ENCODE peak calls at places on chromosome 20, in six cellular contexts. One of them, this sample, is unnamed.

GRCh38 chr20:45918182-45918737 is 6.3 kb upstream of the PLTP start:
- DNase-seq in ascending aorta: no peak
- DNase-seq in HCT116: no peak
- DNase-seq in NCI-H1694: no peak
- DNase-seq in iris pigment epithelial cell: peak
- DNase-seq in bronchial epithelial cell: no peak
- DNase-seq in this sample: no peak

GRCh38 chr20:906703-907102 is 9.4 kb downstream of the ANGPT4 start:
- DNase-seq in ascending aorta: no peak
- DNase-seq in HCT116: no peak
- DNase-seq in NCI-H1694: no peak
- DNase-seq in iris pigment epithelial cell: no peak
- DNase-seq in bronchial epithelial cell: no peak
- DNase-seq in this sample: no peak

GRCh38 chr20:9300080-9300479 is 214.3 kb upstream of the LAMP5 start:
- DNase-seq in ascending aorta: no peak
- DNase-seq in HCT116: no peak
- DNase-seq in NCI-H1694: no peak
- DNase-seq in iris pigment epithelial cell: no peak
- DNase-seq in bronchial epithelial cell: no peak
- DNase-seq in this sample: no peak

GRCh38 chr20:43940518-43941225 is 26.0 kb downstream of the TOX2 start:
- DNase-seq in ascending aorta: no peak
- DNase-seq in HCT116: no peak
- DNase-seq in NCI-H1694: no peak
- DNase-seq in iris pigment epithelial cell: no peak
- DNase-seq in bronchial epithelial cell: no peak
- DNase-seq in this sample: no peak

GRCh38 chr20:19847383-19847782 is 89.3 kb downstream of the RIN2 start:
- DNase-seq in ascending aorta: no peak
- DNase-seq in HCT116: no peak
- DNase-seq in NCI-H1694: no peak
- DNase-seq in iris pigment epithelial cell: no peak
- DNase-seq in bronchial epithelial cell: no peak
- DNase-seq in this sample: no peak

GRCh38 chr20:3865887-3866407 is 19.3 kb downstream of the MAVS start:
- DNase-seq in ascending aorta: no peak
- DNase-seq in HCT116: no peak
- DNase-seq in NCI-H1694: no peak
- DNase-seq in iris pigment epithelial cell: no peak
- DNase-seq in bronchial epithelial cell: no peak
- DNase-seq in this sample: no peak

GRCh38 chr20:32184953-32185603 is 22.5 kb downstream of the PLAGL2 start:
- DNase-seq in ascending aorta: no peak
- DNase-seq in HCT116: no peak
- DNase-seq in NCI-H1694: no peak
- DNase-seq in iris pigment epithelial cell: no peak
- DNase-seq in bronchial epithelial cell: no peak
- DNase-seq in this sample: no peak

GRCh38 chr20:1469925-1470571 is 3.4 kb upstream of the NSFL1C start:
- DNase-seq in ascending aorta: peak
- DNase-seq in HCT116: peak
- DNase-seq in NCI-H1694: peak
- DNase-seq in iris pigment epithelial cell: peak
- DNase-seq in bronchial epithelial cell: peak
- DNase-seq in this sample: peak

GRCh38 chr20:58229198-58229802 is 847 bp upstream of the ANKRD60 start:
- DNase-seq in ascending aorta: peak
- DNase-seq in HCT116: no peak
- DNase-seq in NCI-H1694: no peak
- DNase-seq in iris pigment epithelial cell: peak
- DNase-seq in bronchial epithelial cell: no peak
- DNase-seq in this sample: no peak

GRCh38 chr20:60820918-60821317 is 431.1 kb upstream of the CDH4 start:
- DNase-seq in ascending aorta: no peak
- DNase-seq in HCT116: no peak
- DNase-seq in NCI-H1694: no peak
- DNase-seq in iris pigment epithelial cell: no peak
- DNase-seq in bronchial epithelial cell: no peak
- DNase-seq in this sample: no peak

GRCh38 chr20:59647271-59647670 is 42.9 kb downstream of the PHACTR3 start:
- DNase-seq in ascending aorta: no peak
- DNase-seq in HCT116: no peak
- DNase-seq in NCI-H1694: no peak
- DNase-seq in iris pigment epithelial cell: no peak
- DNase-seq in bronchial epithelial cell: no peak
- DNase-seq in this sample: no peak

GRCh38 chr20:11054266-11055025 is 380.6 kb upstream of the JAG1 start:
- DNase-seq in ascending aorta: no peak
- DNase-seq in HCT116: no peak
- DNase-seq in NCI-H1694: no peak
- DNase-seq in iris pigment epithelial cell: no peak
- DNase-seq in bronchial epithelial cell: no peak
- DNase-seq in this sample: no peak

GRCh38 chr20:21396045-21396893 is 1.1 kb downstream of the NKX2-4 start:
- DNase-seq in ascending aorta: no peak
- DNase-seq in HCT116: no peak
- DNase-seq in NCI-H1694: no peak
- DNase-seq in iris pigment epithelial cell: no peak
- DNase-seq in bronchial epithelial cell: no peak
- DNase-seq in this sample: peak

GRCh38 chr20:37464173-37464572 is 56.9 kb upstream of the NNAT start:
- DNase-seq in ascending aorta: peak
- DNase-seq in HCT116: no peak
- DNase-seq in NCI-H1694: no peak
- DNase-seq in iris pigment epithelial cell: no peak
- DNase-seq in bronchial epithelial cell: no peak
- DNase-seq in this sample: no peak

GRCh38 chr20:63835031-63835858 is 4.2 kb upstream of the ZBTB46 start:
- DNase-seq in ascending aorta: peak
- DNase-seq in HCT116: peak
- DNase-seq in NCI-H1694: peak
- DNase-seq in iris pigment epithelial cell: peak
- DNase-seq in bronchial epithelial cell: peak
- DNase-seq in this sample: peak

GRCh38 chr20:63520594-63520938 is at the start of gene PPDPF:
- DNase-seq in ascending aorta: peak
- DNase-seq in HCT116: no peak
- DNase-seq in NCI-H1694: peak
- DNase-seq in iris pigment epithelial cell: peak
- DNase-seq in bronchial epithelial cell: peak
- DNase-seq in this sample: peak

GRCh38 chr20:21291026-21291425 is 12.1 kb upstream of the XRN2 start:
- DNase-seq in ascending aorta: no peak
- DNase-seq in HCT116: no peak
- DNase-seq in NCI-H1694: no peak
- DNase-seq in iris pigment epithelial cell: no peak
- DNase-seq in bronchial epithelial cell: no peak
- DNase-seq in this sample: no peak

GRCh38 chr20:44038681-44039123 is 124.0 kb downstream of the TOX2 start:
- DNase-seq in ascending aorta: no peak
- DNase-seq in HCT116: no peak
- DNase-seq in NCI-H1694: no peak
- DNase-seq in iris pigment epithelial cell: no peak
- DNase-seq in bronchial epithelial cell: no peak
- DNase-seq in this sample: peak

GRCh38 chr20:48007356-48007755 is 222.1 kb upstream of the SULF2 start:
- DNase-seq in ascending aorta: no peak
- DNase-seq in HCT116: no peak
- DNase-seq in NCI-H1694: no peak
- DNase-seq in iris pigment epithelial cell: no peak
- DNase-seq in bronchial epithelial cell: no peak
- DNase-seq in this sample: no peak

GRCh38 chr20:13395232-13395631 is 174.2 kb downstream of the ISM1 start:
- DNase-seq in ascending aorta: no peak
- DNase-seq in HCT116: no peak
- DNase-seq in NCI-H1694: no peak
- DNase-seq in iris pigment epithelial cell: no peak
- DNase-seq in bronchial epithelial cell: no peak
- DNase-seq in this sample: no peak

GRCh38 chr20:61414455-61414991 is 162.5 kb downstream of the CDH4 start:
- DNase-seq in ascending aorta: no peak
- DNase-seq in HCT116: no peak
- DNase-seq in NCI-H1694: no peak
- DNase-seq in iris pigment epithelial cell: no peak
- DNase-seq in bronchial epithelial cell: no peak
- DNase-seq in this sample: no peak

This sample was measured in NCI-H1092 treated with DMSO at 0.1 percent for 48 hours.